ENCODE peak calls at places on chromosomes 7 and 10, in eight cellular contexts. K is HCT116; W is retina; Z is dorsolateral prefrontal cortex; R is tibial artery; A is GM04503; M is SW480; T is effector memory CD8-positive, alpha-beta T cell. I is an unnamed sample.

GRCh38 chr10:123583639-123584418 is 82.3 kb upstream of the GPR26 start:
- DNase-seq in A (peak; percentile 62), T (no peak), K (peak; percentile 63), W (peak; percentile 82), M (peak; percentile 56), Z (peak; percentile 75), R (peak; percentile 95), I (peak; percentile 76)

GRCh38 chr10:123929791-123930190 is 38.2 kb upstream of the CPXM2 start:
- DNase-seq in W (no peak), A (no peak), T (no peak), Z (no peak), M (no peak), K (no peak), R (peak; percentile 63), I (no peak)

GRCh38 chr10:97336942-97337719 is 2.6 kb upstream of the FRAT2 start:
- DNase-seq in R (no peak), Z (no peak), T (no peak), K (no peak), A (no peak), W (peak; percentile 55), M (peak; percentile 64), I (peak; percentile 13)

GRCh38 chr10:62831346-62831745 is 15.2 kb upstream of the EGR2 start:
- DNase-seq in R (no peak), Z (no peak), K (no peak), M (no peak), T (no peak), W (no peak), A (peak; percentile 37), I (no peak)

GRCh38 chr7:130432886-130433285 is 7.9 kb downstream of the CEP41 start:
- DNase-seq in M (no peak), Z (no peak), K (no peak), R (no peak), W (no peak), T (no peak), A (no peak), I (no peak)

GRCh38 chr7:73718905-73719805 is at the start of gene STX1A:
- DNase-seq in W (no peak), M (peak; percentile 78), R (no peak), T (peak; percentile 67), A (no peak), K (no peak), Z (no peak), I (no peak)

GRCh38 chr7:80159802-80160201 is 25.2 kb downstream of the GNAI1 start:
- DNase-seq in A (no peak), K (no peak), T (no peak), M (no peak), R (no peak), Z (no peak), W (no peak), I (no peak)

GRCh38 chr10:116082211-116082610 is 190.8 kb downstream of the GFRA1 start:
- DNase-seq in R (no peak), W (no peak), Z (no peak), A (no peak), M (no peak), K (no peak), T (no peak), I (no peak)

GRCh38 chr10:129074939-129075338 is 392.1 kb upstream of the MGMT start:
- DNase-seq in A (no peak), M (no peak), T (no peak), W (no peak), K (no peak), R (no peak), Z (no peak), I (no peak)

GRCh38 chr10:77162697-77163096 is 474.9 kb downstream of the KCNMA1 start:
- DNase-seq in Z (no peak), A (no peak), R (no peak), T (no peak), W (no peak), M (no peak), K (no peak), I (no peak)